ENCODE peak calls at places on chromosomes 5 and 9, in seven cellular contexts. K is DND-41, J is RWPE1, M is PC-3, G is OCI-LY7, N is GM20000, A is fibroblast of mammary gland. P is an unnamed sample.

GRCh38 chr9:134624827-134625181 is 16.8 kb upstream of the COL5A1 start:
- DNase-seq in K (no peak), N (no peak), G (no peak), J (peak; percentile 96), M (peak; percentile 79), A (peak; percentile 86), P (no peak)

GRCh38 chr9:114390952-114391351 is 3.2 kb upstream of the AKNA start:
- DNase-seq in M (no peak), K (no peak), J (no peak), N (no peak), G (no peak), A (no peak), P (no peak)

GRCh38 chr5:67515762-67516161 is 319.2 kb upstream of the CD180 start:
- DNase-seq in K (no peak), M (no peak), N (no peak), A (no peak), G (no peak), J (no peak), P (no peak)

GRCh38 chr5:104266161-104266560 is 703.6 kb upstream of the NUDT12 start:
- DNase-seq in A (no peak), K (no peak), J (no peak), G (no peak), M (no peak), N (no peak), P (no peak)

GRCh38 chr9:119802621-119803020 is 433.4 kb upstream of the BRINP1 start:
- DNase-seq in M (no peak), N (no peak), J (no peak), G (no peak), A (peak; percentile 17), K (no peak), P (no peak)

GRCh38 chr9:104977580-104977979 is 49.6 kb upstream of the ABCA1 start:
- DNase-seq in M (peak; percentile 83), N (no peak), G (no peak), A (no peak), K (no peak), J (no peak), P (no peak)

GRCh38 chr9:120729796-120730195 is 15.5 kb upstream of the MEGF9 start:
- DNase-seq in G (peak; percentile 14), A (no peak), M (peak; percentile 4), J (no peak), N (no peak), K (no peak), P (no peak)

GRCh38 chr5:14962604-14963003 is 91.0 kb upstream of the ANKH start:
- DNase-seq in A (no peak), M (no peak), G (no peak), K (no peak), N (no peak), J (no peak), P (no peak)

GRCh38 chr9:121956808-121957207 is 136.3 kb downstream of the TTLL11 start:
- DNase-seq in J (peak; percentile 51), A (no peak), N (no peak), M (peak; percentile 45), K (no peak), G (no peak), P (no peak)

GRCh38 chr5:77971965-77972544 is 195.9 kb upstream of the TBCA start:
- DNase-seq in G (no peak), J (no peak), N (no peak), K (no peak), A (peak; percentile 9), M (no peak), P (peak; percentile 40)

GRCh38 chr5:154486427-154486866 is 8.4 kb upstream of the HAND1 start:
- DNase-seq in N (no peak), M (no peak), J (no peak), A (no peak), K (no peak), G (no peak), P (no peak)

GRCh38 chr9:1875921-1876448 is 139.2 kb upstream of the SMARCA2 start:
- DNase-seq in G (no peak), J (no peak), N (peak; percentile 73), K (no peak), M (no peak), A (no peak), P (peak; percentile 54)

GRCh38 chr9:99305820-99306811 is 84.0 kb downstream of the SEC61B start:
- DNase-seq in M (no peak), A (no peak), N (no peak), K (no peak), G (no peak), J (no peak), P (no peak)

GRCh38 chr5:176816791-176817272 is 6.5 kb downstream of the UNC5A start:
- DNase-seq in K (no peak), N (no peak), J (no peak), M (no peak), G (no peak), A (no peak), P (no peak)

GRCh38 chr9:1591310-1591709 is 423.8 kb upstream of the SMARCA2 start:
- DNase-seq in J (no peak), M (no peak), N (no peak), K (no peak), A (no peak), G (no peak), P (no peak)

GRCh38 chr5:138953370-138954256 is 78.5 kb upstream of the LRRTM2 start:
- DNase-seq in K (peak; percentile 90), N (peak; percentile 45), J (peak; percentile 43), A (peak; percentile 66), G (no peak), M (no peak), P (no peak)

GRCh38 chr9:4984571-4985375 is at the start of gene JAK2:
- DNase-seq in K (peak; percentile 87), J (peak; percentile 63), N (peak; percentile 86), A (peak; percentile 90), M (peak; percentile 87), G (peak; percentile 87), P (peak; percentile 82)
- TF ChIP-seq CTCF in K (peak; percentile 54), J (peak; percentile 47), N (peak; percentile 67), A (peak; percentile 35), M (no peak), G (peak; percentile 49), P (peak; percentile 61)

GRCh38 chr9:130265431-130266235 is at the start of gene HMCN2:
- DNase-seq in M (no peak), A (no peak), J (no peak), G (no peak), N (no peak), K (no peak), P (no peak)

GRCh38 chr9:130262061-130262745 is 3.4 kb upstream of the HMCN2 start:
- DNase-seq in A (no peak), K (no peak), N (no peak), M (no peak), J (no peak), G (no peak), P (no peak)

GRCh38 chr9:130262771-130263170 is 2.8 kb upstream of the HMCN2 start:
- DNase-seq in G (no peak), J (no peak), N (no peak), M (no peak), K (no peak), A (no peak), P (no peak)

GRCh38 chr9:130264414-130265350 is 878 bp upstream of the HMCN2 start:
- DNase-seq in M (no peak), K (no peak), G (no peak), N (no peak), A (no peak), J (no peak), P (no peak)

DNA sequence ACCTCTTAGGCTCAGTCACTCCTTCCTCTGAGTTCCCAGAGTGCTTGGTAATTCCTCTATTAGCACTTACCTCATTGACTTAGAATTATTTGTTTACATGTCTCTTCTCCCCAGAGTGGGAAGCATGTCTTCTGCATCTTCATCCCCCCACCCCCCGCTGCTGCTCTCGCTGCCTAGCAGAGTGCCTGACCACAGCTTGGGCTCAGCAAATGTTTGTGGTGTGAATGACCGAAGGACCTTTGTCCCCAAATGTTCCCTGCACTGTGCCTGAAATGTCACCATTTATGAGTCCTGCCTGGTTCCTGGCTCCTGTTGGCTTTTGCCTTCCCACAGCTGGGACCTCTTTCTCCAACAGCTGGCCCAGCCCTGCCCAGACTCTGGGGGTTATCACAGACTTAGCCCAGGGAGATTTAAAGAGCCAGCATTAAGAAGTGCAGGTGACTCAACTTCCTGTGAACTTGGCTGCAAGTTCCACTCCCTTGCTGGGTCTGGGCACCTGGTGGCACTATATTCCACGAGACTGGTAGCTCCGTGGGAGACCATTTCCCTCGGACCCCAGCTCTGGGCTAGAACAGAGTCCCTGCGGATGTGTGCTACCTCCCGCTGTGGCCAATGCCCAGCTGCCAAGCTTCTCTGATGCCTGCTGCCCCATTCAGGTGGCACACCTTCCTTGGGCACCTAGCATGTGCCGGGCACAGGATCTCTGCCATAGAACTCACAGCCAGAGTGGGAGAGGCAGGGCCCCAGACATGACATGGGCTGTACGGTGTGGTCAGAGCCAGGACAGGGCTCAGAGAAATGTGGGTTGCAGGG is 1.8 kb upstream of the HMCN2 start:
- DNase-seq in N (no peak), K (no peak), J (no peak), G (no peak), M (peak; percentile 42), A (peak; percentile 12), P (no peak)
- TF ChIP-seq CTCF in N (no peak), K (no peak), J (no peak), G (no peak), M (peak; percentile 47), A (no peak), P (no peak)

GRCh38 chr9:91663858-91664257 is 240.2 kb upstream of the NFIL3 start:
- DNase-seq in K (no peak), J (no peak), A (no peak), G (no peak), N (no peak), M (peak; percentile 5), P (no peak)

GRCh38 chr9:91659529-91660294 is 236.1 kb upstream of the NFIL3 start:
- DNase-seq in K (no peak), G (no peak), M (peak; percentile 23), N (no peak), A (peak; percentile 28), J (peak; percentile 67), P (no peak)

GRCh38 chr9:91657501-91657900 is 233.9 kb upstream of the NFIL3 start:
- DNase-seq in J (no peak), G (no peak), M (no peak), K (no peak), N (no peak), A (no peak), P (no peak)

GRCh38 chr9:91658513-91659105 is 235.0 kb upstream of the NFIL3 start:
- DNase-seq in A (no peak), J (no peak), K (no peak), M (no peak), G (no peak), N (no peak), P (no peak)

GRCh38 chr9:91660295-91660589 is 236.6 kb upstream of the NFIL3 start:
- DNase-seq in N (no peak), K (no peak), G (no peak), A (no peak), J (no peak), M (no peak), P (no peak)
- TF ChIP-seq CTCF in N (no peak), K (no peak), G (no peak), A (no peak), J (no peak), M (no peak), P (no peak)

GRCh38 chr9:12988259-12988658 is 213.4 kb downstream of the LURAP1L start:
- DNase-seq in G (no peak), M (no peak), K (no peak), J (no peak), N (no peak), A (no peak), P (no peak)
- TF ChIP-seq CTCF in G (no peak), M (peak; percentile 33), K (peak; percentile 4), J (peak; percentile 15), N (no peak), A (no peak), P (no peak)

P was measured in GM13977.